ENCODE peak calls at places on chromosomes 3 and 15, in four cellular contexts. E is upper lobe of right lung, F is substantia nigra, D is tibial nerve. C is an unnamed sample.

GRCh38 chr3:196608693-196609092 is 30.8 kb upstream of the NRROS start:
- DNase-seq in D (no peak), F (no peak), E (no peak), C (no peak)

GRCh38 chr15:75227663-75228280 is 26.1 kb downstream of the C15orf39 start:
- DNase-seq in E (peak; percentile 50), F (no peak), D (no peak), C (no peak)

GRCh38 chr3:139757448-139758030 is 79.8 kb upstream of the NMNAT3 start:
- DNase-seq in E (no peak), D (no peak), F (no peak), C (no peak)

GRCh38 chr3:37114251-37115145 is 59.9 kb downstream of the LRRFIP2 start:
- DNase-seq in D (no peak), E (no peak), F (no peak), C (no peak)

GRCh38 chr15:57440799-57441198 is 64.5 kb downstream of the CGNL1 start:
- DNase-seq in D (no peak), F (no peak), E (no peak), C (no peak)

GRCh38 chr3:9783954-9784353 is 8.3 kb downstream of the TADA3 start:
- DNase-seq in F (no peak), E (no peak), D (no peak), C (no peak)

GRCh38 chr3:166444336-166444735 is 607.1 kb upstream of the BCHE start:
- DNase-seq in E (no peak), F (no peak), D (no peak), C (no peak)

GRCh38 chr3:151263126-151263525 is 15.2 kb downstream of the P2RY14 start:
- DNase-seq in E (no peak), D (no peak), F (no peak), C (no peak)

GRCh38 chr3:184332370-184333090 is 4.9 kb upstream of the FAM131A start:
- DNase-seq in F (no peak), E (no peak), D (no peak), C (no peak)

GRCh38 chr3:8482263-8482662 is 19.4 kb upstream of the LMCD1 start:
- DNase-seq in F (no peak), E (no peak), D (no peak), C (no peak)

GRCh38 chr3:115321396-115321795 is 174.3 kb upstream of the ZBTB20 start:
- DNase-seq in E (no peak), D (no peak), F (no peak), C (no peak)

GRCh38 chr3:192888121-192888520 is 29.5 kb downstream of the MB21D2 start:
- DNase-seq in E (no peak), D (no peak), F (no peak), C (no peak)

GRCh38 chr3:37700849-37701248 is 160.8 kb upstream of the CTDSPL start:
- DNase-seq in D (no peak), E (no peak), F (no peak), C (no peak)

GRCh38 chr3:47464603-47465002 is 11.1 kb downstream of the SCAP start:
- DNase-seq in E (no peak), D (no peak), F (no peak), C (no peak)

GRCh38 chr3:107660316-107660976 is 137.7 kb downstream of the BBX start:
- DNase-seq in D (no peak), E (no peak), F (no peak), C (no peak)

DNA sequence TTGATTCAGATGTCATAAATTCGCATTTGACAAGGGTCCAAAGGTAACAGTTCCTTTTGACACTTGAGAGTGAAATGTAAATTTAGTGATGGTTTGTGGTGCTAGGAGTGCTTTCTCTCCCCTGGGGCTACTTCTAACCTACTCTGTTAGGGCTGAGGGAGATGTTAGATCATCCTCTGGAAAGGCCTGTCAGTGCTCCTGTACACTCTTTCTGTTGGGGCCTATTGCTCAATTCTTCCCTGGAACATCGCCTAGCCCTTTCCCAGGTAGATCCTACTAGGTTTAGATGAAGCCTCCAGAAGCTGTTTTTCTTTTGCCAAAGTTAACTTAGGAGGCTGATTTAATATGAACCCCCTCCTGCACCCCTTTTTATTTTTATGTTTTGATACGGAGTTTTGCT is 1.4 kb downstream of the PCCB start:
- DNase-seq in F (no peak), E (no peak), D (no peak), C (no peak)
- H3K27ac ChIP-seq in F (peak overlapping the region; percentile 87), E (peak overlapping the region; percentile 95), D (peak overlapping the region; percentile 90), C (peak overlapping the region; percentile 95)

GRCh38 chr3:61808526-61808925 is 247.2 kb downstream of the PTPRG start:
- DNase-seq in F (no peak), E (no peak), D (no peak), C (no peak)
- H3K27ac ChIP-seq in F (no peak overlapping the region), E (no peak overlapping the region), D (peak overlapping the region; percentile 38), C (no peak overlapping the region)

GRCh38 chr3:98966862-98967554 is 65.5 kb upstream of the DCBLD2 start:
- DNase-seq in D (no peak), E (no peak), F (no peak), C (no peak)
- H3K27ac ChIP-seq in D (no peak overlapping the region), E (no peak overlapping the region), F (no peak overlapping the region), C (no peak overlapping the region)

DNA sequence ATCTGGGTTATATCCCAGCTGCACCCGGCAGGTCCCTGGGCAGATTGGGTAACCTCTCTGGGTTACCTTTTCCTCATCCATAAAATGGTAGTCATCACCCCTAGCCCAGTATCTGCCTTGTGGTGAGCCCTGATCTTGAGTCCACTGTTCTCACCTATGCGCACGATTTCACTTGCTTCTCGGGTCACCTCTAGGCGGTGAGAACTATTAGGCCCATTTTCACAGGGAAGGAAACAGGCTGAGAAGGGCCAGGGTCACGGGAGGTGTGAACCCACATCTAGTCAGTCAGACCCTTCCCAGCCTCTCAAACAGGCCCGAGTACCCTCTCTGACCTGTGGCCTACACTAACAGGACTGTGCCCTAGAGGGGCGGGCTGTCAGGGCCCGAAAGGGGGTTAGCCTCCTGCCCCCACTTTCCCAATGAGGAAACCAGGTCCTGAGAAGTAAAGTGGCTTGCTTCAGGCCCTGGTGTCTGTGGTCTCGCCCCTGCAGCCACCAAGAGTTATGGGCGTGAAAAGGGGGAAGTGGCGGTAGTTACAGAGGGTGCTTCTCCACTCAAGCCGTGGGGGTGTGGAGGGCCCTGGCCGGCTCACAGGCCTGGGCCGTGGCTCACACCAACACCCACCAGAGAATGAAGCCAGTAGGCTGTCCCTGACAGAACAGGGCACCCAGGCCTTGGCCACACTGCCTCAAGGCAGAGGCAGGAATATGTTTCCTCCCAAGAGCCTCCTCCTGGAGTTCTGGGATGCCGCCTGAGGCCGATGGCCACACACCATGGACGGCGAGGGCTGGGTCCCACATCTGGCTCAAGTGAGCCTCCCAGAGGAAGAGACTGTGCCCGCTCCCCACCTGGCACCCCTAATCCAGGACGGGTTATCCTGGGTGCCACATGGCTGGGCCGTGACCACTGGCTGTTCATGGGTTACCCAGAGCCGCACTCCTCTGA is 19.5 kb downstream of the PSTPIP1 start:
- DNase-seq in E (peak; percentile 77), D (no peak), F (no peak), C (no peak)
- H3K27ac ChIP-seq in E (peak overlapping the region; percentile 58), D (no peak overlapping the region), F (peak overlapping the region; percentile 35), C (no peak overlapping the region)

DNA sequence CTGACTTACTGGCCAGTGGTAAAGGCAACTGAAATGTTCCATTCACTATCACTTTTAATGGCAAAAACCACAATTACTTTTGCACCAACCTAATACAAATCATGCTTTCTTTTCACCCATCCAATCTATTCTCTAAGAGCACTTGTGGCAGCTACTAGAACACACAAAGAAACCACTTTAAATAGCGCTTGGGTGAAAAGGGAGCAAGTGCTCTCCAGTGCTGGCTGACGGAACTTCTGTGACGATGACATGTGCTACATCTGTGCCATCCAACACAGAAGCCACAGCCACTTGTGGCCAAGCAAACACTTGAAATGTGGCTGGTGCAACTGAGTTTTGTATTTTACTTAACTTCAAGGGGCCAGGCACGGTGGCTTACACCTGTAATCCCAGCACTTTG is 18.9 kb downstream of the SH3BP5 start:
- DNase-seq in E (peak; percentile 82), F (no peak), D (no peak), C (no peak)
- H3K27ac ChIP-seq in E (no peak overlapping the region), F (no peak overlapping the region), D (peak overlapping the region; percentile 94), C (no peak overlapping the region)

C was measured in caudate nucleus.